ENCODE peak calls at places on chromosomes 1 and 21, in five cellular contexts. W is adrenal gland, H is NCI-H2081, L is HTR-8/SVneo, P is cardiac fibroblast. M is an unnamed sample.

GRCh38 chr1:19453843-19454242 is 31.5 kb downstream of the CAPZB start:
- DNase-seq in W (no peak), H (no peak), L (no peak), P (no peak), M (no peak)

GRCh38 chr1:207748737-207749528 is 2.9 kb upstream of the CD46 start:
- DNase-seq in W (no peak), H (peak; percentile 10), L (no peak), P (no peak), M (no peak)

GRCh38 chr21:32861871-32862270 is 90.3 kb upstream of the PAXBP1 start:
- DNase-seq in W (no peak), H (no peak), L (no peak), P (peak; percentile 34), M (no peak)

GRCh38 chr1:208077232-208077751 is 166.4 kb upstream of the CD34 start:
- DNase-seq in W (no peak), H (no peak), L (no peak), P (no peak), M (no peak)

GRCh38 chr1:1162597-1163537 is 10.8 kb upstream of the TTLL10 start:
- DNase-seq in W (no peak), H (peak; percentile 91), L (no peak), P (no peak), M (no peak)

GRCh38 chr1:47919113-47919833 is 77.9 kb downstream of the TRABD2B start:
- DNase-seq in W (no peak), H (peak; percentile 7), L (no peak), P (no peak), M (no peak)

GRCh38 chr1:153771841-153772593 is 3.2 kb upstream of the SLC27A3 start:
- DNase-seq in W (no peak), H (no peak), L (peak; percentile 17), P (no peak), M (peak; percentile 68)

GRCh38 chr1:182305861-182306260 is 85.7 kb downstream of the GLUL start:
- DNase-seq in W (no peak), H (no peak), L (no peak), P (no peak), M (no peak)

GRCh38 chr1:212699839-212700596 is at the start of gene BATF3:
- DNase-seq in W (peak; percentile 38), H (no peak), L (no peak), P (no peak), M (no peak)

GRCh38 chr1:212613440-212614335 is 5.1 kb downstream of the ATF3 start:
- DNase-seq in W (no peak), H (no peak), L (no peak), P (peak; percentile 86), M (no peak)

GRCh38 chr1:53598956-53599355 is 139.8 kb downstream of the DMRTB1 start:
- DNase-seq in W (no peak), H (no peak), L (no peak), P (no peak), M (no peak)

GRCh38 chr1:201552941-201553341 is 14.0 kb downstream of the NAV1 start:
- DNase-seq in W (no peak), H (no peak), L (no peak), P (peak; percentile 47), M (no peak)

GRCh38 chr1:185440877-185441276 is 123.8 kb upstream of the IVNS1ABP start:
- DNase-seq in W (no peak), H (no peak), L (peak; percentile 35), P (peak; percentile 59), M (no peak)

GRCh38 chr1:9128161-9128519 is 762 bp downstream of the GPR157 start:
- DNase-seq in W (no peak), H (no peak), L (no peak), P (no peak), M (no peak)

GRCh38 chr1:200258447-200259375 is 151.1 kb downstream of the ZNF281 start:
- DNase-seq in W (no peak), H (no peak), L (peak; percentile 34), P (peak; percentile 45), M (peak; percentile 70)

GRCh38 chr1:241817331-241817792 is 30.6 kb upstream of the EXO1 start:
- DNase-seq in W (no peak), H (no peak), L (no peak), P (peak; percentile 41), M (no peak)

GRCh38 chr1:210478820-210479219 is 150.1 kb downstream of the HHAT start:
- DNase-seq in W (no peak), H (no peak), L (no peak), P (no peak), M (no peak)

GRCh38 chr1:33228935-33229487 is 27.3 kb upstream of the ZNF362 start:
- DNase-seq in W (peak; percentile 63), H (no peak), L (peak; percentile 49), P (peak; percentile 92), M (peak; percentile 5)